ENCODE peak calls at places on chromosomes 7 and 10, in five cellular contexts. One of them, this sample, is unnamed.

GRCh38 chr7:149827089-149827981 is 10.8 kb upstream of the ZNF862 start:
- DNase-seq in MM.1S: no peak
- DNase-seq in progenitor cell of endocrine pancreas: no peak
- DNase-seq in GM13977: peak
- DNase-seq in hepatocyte: no peak
- DNase-seq in this sample: no peak

GRCh38 chr7:2729893-2730716 is 42.1 kb downstream of the AMZ1 start:
- DNase-seq in progenitor cell of endocrine pancreas: no peak
- DNase-seq in GM13977: no peak
- DNase-seq in hepatocyte: no peak
- DNase-seq in MM.1S: no peak
- DNase-seq in this sample: no peak

GRCh38 chr7:109387530-109387929 is 817.9 kb downstream of the DNAJB9 start:
- DNase-seq in progenitor cell of endocrine pancreas: no peak
- DNase-seq in hepatocyte: no peak
- DNase-seq in MM.1S: no peak
- DNase-seq in GM13977: no peak
- DNase-seq in this sample: no peak

GRCh38 chr7:107661081-107661864 is 645 bp downstream of the SLC26A4 start:
- DNase-seq in GM13977: peak
- DNase-seq in progenitor cell of endocrine pancreas: peak
- DNase-seq in hepatocyte: peak
- DNase-seq in MM.1S: no peak
- DNase-seq in this sample: peak

GRCh38 chr10:36516281-36516680 is 609.1 kb upstream of the ANKRD30A start:
- DNase-seq in progenitor cell of endocrine pancreas: no peak
- DNase-seq in hepatocyte: no peak
- DNase-seq in GM13977: no peak
- DNase-seq in MM.1S: no peak
- DNase-seq in this sample: no peak

GRCh38 chr7:117395743-117396142 is 31.6 kb downstream of the ASZ1 start:
- DNase-seq in hepatocyte: no peak
- DNase-seq in GM13977: no peak
- DNase-seq in MM.1S: no peak
- DNase-seq in progenitor cell of endocrine pancreas: no peak
- DNase-seq in this sample: no peak

GRCh38 chr10:102220612-102221011 is 5.5 kb upstream of the ELOVL3 start:
- DNase-seq in MM.1S: no peak
- DNase-seq in GM13977: no peak
- DNase-seq in progenitor cell of endocrine pancreas: no peak
- DNase-seq in hepatocyte: no peak
- DNase-seq in this sample: no peak

GRCh38 chr7:154858836-154859537 is 143.9 kb downstream of the PAXIP1 start:
- DNase-seq in GM13977: no peak
- DNase-seq in MM.1S: no peak
- DNase-seq in progenitor cell of endocrine pancreas: no peak
- DNase-seq in hepatocyte: no peak
- DNase-seq in this sample: no peak

GRCh38 chr10:34821587-34822585 is 6.8 kb upstream of the PARD3 start:
- DNase-seq in GM13977: no peak
- DNase-seq in hepatocyte: peak
- DNase-seq in progenitor cell of endocrine pancreas: no peak
- DNase-seq in MM.1S: no peak
- DNase-seq in this sample: no peak

GRCh38 chr10:33015798-33016547 is 57.9 kb upstream of the ITGB1 start:
- DNase-seq in GM13977: no peak
- DNase-seq in MM.1S: no peak
- DNase-seq in hepatocyte: no peak
- DNase-seq in progenitor cell of endocrine pancreas: no peak
- DNase-seq in this sample: peak

GRCh38 chr7:90763108-90763507 is 167.0 kb downstream of the CDK14 start:
- DNase-seq in MM.1S: no peak
- DNase-seq in progenitor cell of endocrine pancreas: no peak
- DNase-seq in hepatocyte: no peak
- DNase-seq in GM13977: no peak
- DNase-seq in this sample: no peak

GRCh38 chr10:70969188-70969587 is 80.8 kb upstream of the PCBD1 start:
- DNase-seq in progenitor cell of endocrine pancreas: no peak
- DNase-seq in MM.1S: no peak
- DNase-seq in hepatocyte: no peak
- DNase-seq in GM13977: no peak
- DNase-seq in this sample: no peak

GRCh38 chr10:69102429-69102828 is 14.5 kb downstream of the SRGN start:
- DNase-seq in GM13977: no peak
- DNase-seq in MM.1S: no peak
- DNase-seq in progenitor cell of endocrine pancreas: no peak
- DNase-seq in hepatocyte: no peak
- DNase-seq in this sample: no peak

GRCh38 chr7:128458956-128459355 is 3.3 kb downstream of the HILPDA start:
- DNase-seq in hepatocyte: no peak
- DNase-seq in progenitor cell of endocrine pancreas: no peak
- DNase-seq in MM.1S: no peak
- DNase-seq in GM13977: no peak
- DNase-seq in this sample: no peak

GRCh38 chr7:128453836-128454804 is 1.6 kb upstream of the HILPDA start:
- DNase-seq in progenitor cell of endocrine pancreas: peak
- DNase-seq in hepatocyte: peak
- DNase-seq in MM.1S: no peak
- DNase-seq in GM13977: no peak
- DNase-seq in this sample: no peak

GRCh38 chr7:128452552-128452951 is 3.1 kb upstream of the HILPDA start:
- DNase-seq in hepatocyte: no peak
- DNase-seq in progenitor cell of endocrine pancreas: no peak
- DNase-seq in GM13977: no peak
- DNase-seq in MM.1S: no peak
- DNase-seq in this sample: no peak

GRCh38 chr7:128454808-128455555 is 696 bp upstream of the HILPDA start:
- DNase-seq in progenitor cell of endocrine pancreas: no peak
- DNase-seq in MM.1S: peak
- DNase-seq in hepatocyte: peak
- DNase-seq in GM13977: no peak
- DNase-seq in this sample: peak

DNA sequence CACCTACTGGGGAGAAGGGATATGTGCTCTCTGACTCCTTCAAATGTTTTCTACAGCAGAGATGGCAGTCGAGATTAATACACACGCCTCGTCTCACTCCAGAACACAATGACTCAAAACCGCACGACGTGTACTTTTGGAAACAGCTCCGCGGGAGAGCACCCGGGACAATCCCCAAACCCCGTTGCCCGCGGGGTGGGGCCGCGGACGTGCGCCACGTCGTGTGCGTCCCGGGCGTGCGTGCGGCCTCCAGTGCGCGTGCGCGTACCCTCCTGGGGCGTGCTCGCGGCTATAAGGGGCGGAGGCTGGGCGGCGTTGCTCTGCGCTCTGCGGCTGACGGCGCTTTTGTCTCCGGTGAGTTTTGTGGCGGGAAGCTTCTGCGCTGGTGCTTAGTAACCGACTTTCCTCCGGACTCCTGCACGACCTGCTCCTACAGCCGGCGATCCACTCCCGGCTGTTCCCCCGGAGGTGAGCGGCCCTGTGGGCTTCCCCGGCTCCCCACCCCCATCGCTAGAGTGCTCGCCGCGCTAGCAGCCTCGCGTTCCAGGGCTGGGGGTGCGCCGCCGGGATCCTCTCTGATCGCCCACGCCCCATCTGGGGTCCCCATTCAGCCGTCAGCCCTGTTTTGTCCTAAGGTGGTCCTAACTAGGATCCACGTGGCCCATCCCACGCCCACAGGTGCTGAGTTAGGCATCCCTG is at the start of gene HILPDA:
- DNase-seq in hepatocyte: peak
- DNase-seq in progenitor cell of endocrine pancreas: peak
- DNase-seq in GM13977: peak
- DNase-seq in MM.1S: peak
- DNase-seq in this sample: peak
- TF ChIP-seq CTCF in hepatocyte: no peak
- TF ChIP-seq CTCF in progenitor cell of endocrine pancreas: no peak
- TF ChIP-seq CTCF in GM13977: no peak
- TF ChIP-seq CTCF in MM.1S: no peak
- TF ChIP-seq CTCF in this sample: no peak

GRCh38 chr7:99923200-99923599 is 3.9 kb upstream of the TRIM4 start:
- DNase-seq in progenitor cell of endocrine pancreas: no peak
- DNase-seq in MM.1S: no peak
- DNase-seq in hepatocyte: no peak
- DNase-seq in GM13977: no peak
- DNase-seq in this sample: no peak

GRCh38 chr7:99919814-99920618 is 686 bp upstream of the TRIM4 start:
- DNase-seq in GM13977: no peak
- DNase-seq in progenitor cell of endocrine pancreas: no peak
- DNase-seq in MM.1S: no peak
- DNase-seq in hepatocyte: no peak
- DNase-seq in this sample: no peak

DNA sequence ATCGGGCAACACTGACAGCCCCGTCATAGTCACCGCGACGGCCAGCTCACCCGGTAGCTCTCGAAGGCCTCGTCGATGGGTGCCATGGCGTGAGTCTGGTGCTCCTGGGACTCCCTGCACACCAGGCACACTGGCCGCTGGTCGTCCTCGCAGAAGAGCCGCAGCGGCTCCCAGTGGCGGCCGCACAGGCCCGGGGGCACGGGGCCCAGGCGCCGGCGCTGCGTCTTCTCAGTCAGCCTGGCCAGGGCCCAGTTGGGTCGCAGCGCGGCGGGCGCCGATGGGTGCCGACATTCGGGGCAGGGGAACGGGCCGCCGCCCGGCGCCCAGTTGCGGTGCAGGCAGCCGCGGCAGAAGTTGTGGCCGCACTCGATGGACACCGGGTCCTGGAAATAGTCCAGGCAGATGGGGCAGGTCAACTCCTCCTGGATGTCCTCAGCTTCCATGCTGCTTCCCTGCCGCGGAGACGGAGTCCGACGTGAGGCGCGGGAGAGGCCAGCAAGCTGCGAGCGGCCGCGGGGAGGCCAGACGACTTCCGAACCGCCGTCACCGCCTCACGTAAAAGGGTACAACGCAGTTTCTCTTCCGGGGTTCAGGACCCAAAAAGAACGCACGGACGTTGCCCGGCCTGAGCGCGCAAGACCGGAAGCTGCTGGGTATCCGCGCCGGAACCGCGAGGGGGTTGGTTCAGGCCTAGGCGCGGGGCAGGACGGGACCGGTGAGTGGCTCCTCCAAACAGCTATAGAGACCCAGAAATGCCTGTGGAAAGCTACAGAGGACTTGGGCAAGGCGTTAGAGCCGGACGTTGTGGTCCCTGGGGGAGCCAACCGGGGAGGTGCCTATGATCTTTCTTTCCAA is at the start of gene TRIM4:
- DNase-seq in progenitor cell of endocrine pancreas: peak
- DNase-seq in GM13977: peak
- DNase-seq in MM.1S: peak
- DNase-seq in hepatocyte: no peak
- DNase-seq in this sample: peak
- TF ChIP-seq CTCF in progenitor cell of endocrine pancreas: peak
- TF ChIP-seq CTCF in GM13977: peak
- TF ChIP-seq CTCF in MM.1S: peak
- TF ChIP-seq CTCF in hepatocyte: no peak
- TF ChIP-seq CTCF in this sample: peak

GRCh38 chr10:132564690-132565089 is 27.1 kb downstream of the INPP5A start:
- DNase-seq in progenitor cell of endocrine pancreas: no peak
- DNase-seq in MM.1S: no peak
- DNase-seq in hepatocyte: no peak
- DNase-seq in GM13977: no peak
- DNase-seq in this sample: no peak

GRCh38 chr10:132564249-132564605 is 26.6 kb downstream of the INPP5A start:
- DNase-seq in GM13977: no peak
- DNase-seq in hepatocyte: no peak
- DNase-seq in progenitor cell of endocrine pancreas: no peak
- DNase-seq in MM.1S: no peak
- DNase-seq in this sample: no peak

GRCh38 chr10:132562916-132563456 is 25.4 kb downstream of the INPP5A start:
- DNase-seq in hepatocyte: no peak
- DNase-seq in MM.1S: no peak
- DNase-seq in progenitor cell of endocrine pancreas: no peak
- DNase-seq in GM13977: no peak
- DNase-seq in this sample: no peak

GRCh38 chr10:132562177-132562915 is 24.8 kb downstream of the INPP5A start:
- DNase-seq in hepatocyte: no peak
- DNase-seq in progenitor cell of endocrine pancreas: no peak
- DNase-seq in MM.1S: no peak
- DNase-seq in GM13977: no peak
- DNase-seq in this sample: no peak

DNA sequence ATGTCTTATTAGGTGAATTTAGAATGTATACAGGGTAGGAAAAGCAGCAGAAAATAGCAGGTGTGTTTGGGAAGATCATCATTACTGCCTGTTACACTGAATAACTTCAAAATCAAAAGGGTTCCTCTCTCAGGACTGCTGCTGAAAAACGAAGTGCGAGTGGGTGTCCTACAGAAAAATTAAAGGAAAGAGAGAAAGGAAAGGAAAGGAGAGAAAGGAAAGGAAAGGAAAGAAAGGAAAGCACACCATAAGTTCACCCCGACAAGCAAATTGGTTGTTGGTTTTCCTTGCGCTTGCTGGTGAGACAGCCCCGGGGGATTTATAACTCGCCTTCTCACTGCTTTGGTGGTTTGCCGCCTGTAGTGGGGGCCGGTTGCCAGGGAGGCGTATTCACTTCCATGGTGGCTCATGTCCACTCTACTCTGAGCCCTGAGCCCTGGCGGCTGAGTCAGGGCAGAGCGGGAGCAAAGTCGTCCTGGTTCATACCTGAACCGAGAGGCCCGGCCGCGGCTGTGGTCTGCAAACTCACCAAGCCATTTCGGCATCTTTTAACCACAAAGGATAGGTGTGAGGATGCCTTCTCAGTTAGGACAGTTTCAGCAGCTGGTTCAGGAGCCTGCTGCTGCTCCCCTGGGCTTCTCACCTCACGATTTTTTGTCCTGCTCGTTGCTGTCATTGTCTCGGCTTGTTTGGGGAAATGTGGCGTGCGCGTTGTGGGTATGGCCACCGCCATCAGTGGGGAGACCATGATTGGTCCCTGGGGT is 26.1 kb downstream of the INPP5A start:
- DNase-seq in hepatocyte: no peak
- DNase-seq in MM.1S: no peak
- DNase-seq in GM13977: peak
- DNase-seq in progenitor cell of endocrine pancreas: no peak
- DNase-seq in this sample: no peak
- TF ChIP-seq CTCF in hepatocyte: no peak
- TF ChIP-seq CTCF in MM.1S: no peak
- TF ChIP-seq CTCF in GM13977: peak
- TF ChIP-seq CTCF in progenitor cell of endocrine pancreas: no peak
- TF ChIP-seq CTCF in this sample: no peak

GRCh38 chr10:77393821-77394501 is 243.6 kb downstream of the KCNMA1 start:
- DNase-seq in MM.1S: no peak
- DNase-seq in GM13977: no peak
- DNase-seq in hepatocyte: no peak
- DNase-seq in progenitor cell of endocrine pancreas: no peak
- DNase-seq in this sample: no peak

GRCh38 chr10:77393411-77393810 is 244.2 kb downstream of the KCNMA1 start:
- DNase-seq in GM13977: no peak
- DNase-seq in progenitor cell of endocrine pancreas: no peak
- DNase-seq in hepatocyte: no peak
- DNase-seq in MM.1S: no peak
- DNase-seq in this sample: no peak

GRCh38 chr10:77391605-77392235 is 245.9 kb downstream of the KCNMA1 start:
- DNase-seq in hepatocyte: peak
- DNase-seq in MM.1S: peak
- DNase-seq in progenitor cell of endocrine pancreas: peak
- DNase-seq in GM13977: peak
- DNase-seq in this sample: peak

GRCh38 chr10:77392851-77393250 is 244.8 kb downstream of the KCNMA1 start:
- DNase-seq in hepatocyte: no peak
- DNase-seq in MM.1S: no peak
- DNase-seq in GM13977: no peak
- DNase-seq in progenitor cell of endocrine pancreas: no peak
- DNase-seq in this sample: peak

GRCh38 chr10:77392236-77392721 is 245.3 kb downstream of the KCNMA1 start:
- DNase-seq in progenitor cell of endocrine pancreas: no peak
- DNase-seq in MM.1S: no peak
- DNase-seq in GM13977: no peak
- DNase-seq in hepatocyte: no peak
- DNase-seq in this sample: peak
- TF ChIP-seq CTCF in progenitor cell of endocrine pancreas: no peak
- TF ChIP-seq CTCF in MM.1S: no peak
- TF ChIP-seq CTCF in GM13977: no peak
- TF ChIP-seq CTCF in hepatocyte: no peak
- TF ChIP-seq CTCF in this sample: no peak